ENCODE peak calls at places on chromosomes 6 and 20, in seven cellular contexts. N is cardiac fibroblast, A is Calu3, T is endothelial cell, P is brain microvascular endothelial cell, F is BJ, S is breast epithelium. B is an unnamed sample.

GRCh38 chr6:110549277-110549676 is 72.9 kb upstream of the SLC22A16 start:
- DNase-seq in F (no peak), N (no peak), T (no peak), A (no peak), P (no peak), S (no peak), B (no peak)

GRCh38 chr20:47400685-47401084 is 44.2 kb upstream of the ZMYND8 start:
- DNase-seq in A (no peak), F (no peak), P (no peak), N (no peak), T (no peak), S (no peak), B (no peak)

GRCh38 chr6:27864906-27865883 is 47.0 kb downstream of the OR2B2 start:
- DNase-seq in S (no peak), P (peak), T (peak), A (peak), N (peak), F (peak), B (peak)

GRCh38 chr6:56916849-56917551 is 37.9 kb upstream of the BEND6 start:
- DNase-seq in A (no peak), T (no peak), F (no peak), P (no peak), S (no peak), N (no peak), B (no peak)

GRCh38 chr20:63973636-63974401 is 4.1 kb upstream of the ZNF512B start:
- DNase-seq in S (peak), N (peak), A (peak), P (peak), T (peak), F (peak), B (peak)

GRCh38 chr6:151447237-151447636 is 4.7 kb downstream of the RMND1 start:
- DNase-seq in A (no peak), N (no peak), P (no peak), T (no peak), S (no peak), F (no peak), B (no peak)

GRCh38 chr6:26388441-26388840 is 5.5 kb downstream of the BTN2A2 start:
- DNase-seq in N (peak), S (no peak), A (no peak), P (peak), T (no peak), F (no peak), B (no peak)

GRCh38 chr6:133983099-133983939 is 30.3 kb downstream of the TBPL1 start:
- DNase-seq in A (no peak), T (no peak), P (peak), S (no peak), F (no peak), N (peak), B (no peak)

GRCh38 chr6:150755042-150755441 is 110.5 kb upstream of the MTHFD1L start:
- DNase-seq in S (no peak), N (no peak), F (no peak), P (no peak), T (no peak), A (no peak), B (no peak)

GRCh38 chr6:166905505-166906134 is 50.7 kb downstream of the RNASET2 start:
- DNase-seq in S (no peak), N (no peak), F (no peak), T (no peak), P (no peak), A (no peak), B (no peak)

GRCh38 chr20:19802492-19803158 is 44.6 kb downstream of the RIN2 start:
- DNase-seq in N (peak), A (peak), P (no peak), T (no peak), F (no peak), S (no peak), B (no peak)

GRCh38 chr6:137761072-137761471 is 106.0 kb upstream of the TNFAIP3 start:
- DNase-seq in S (no peak), P (no peak), N (no peak), A (no peak), F (no peak), T (no peak), B (no peak)

GRCh38 chr20:15818651-15819071 is 754.6 kb downstream of the KIF16B start:
- DNase-seq in T (no peak), P (no peak), A (peak), S (no peak), N (no peak), F (no peak), B (no peak)

GRCh38 chr6:3061501-3061941 is 6.8 kb upstream of the RIPK1 start:
- DNase-seq in T (no peak), S (no peak), N (peak), A (peak), P (peak), F (no peak), B (no peak)

GRCh38 chr20:40863337-40863919 is 165.2 kb upstream of the TOP1 start:
- DNase-seq in A (no peak), S (no peak), P (no peak), T (no peak), N (no peak), F (no peak), B (no peak)

GRCh38 chr6:44671333-44671732 is 283.8 kb downstream of the CDC5L start:
- DNase-seq in N (no peak), S (no peak), P (no peak), A (no peak), F (no peak), T (no peak), B (no peak)

GRCh38 chr6:35181933-35182612 is 31.7 kb upstream of the SCUBE3 start:
- DNase-seq in S (peak), N (peak), T (no peak), F (peak), A (peak), P (peak), B (no peak)

GRCh38 chr6:32442977-32443552 is 3.4 kb downstream of the HLA-DRA start:
- DNase-seq in T (no peak), F (no peak), P (no peak), N (no peak), S (no peak), A (no peak), B (no peak)

GRCh38 chr6:45420909-45421699 is 43.4 kb upstream of the SUPT3H start:
- DNase-seq in T (no peak), S (no peak), A (no peak), F (no peak), P (no peak), N (peak), B (no peak)

GRCh38 chr6:74785236-74785635 is 420.6 kb downstream of the COL12A1 start:
- DNase-seq in P (no peak), A (no peak), N (peak), S (no peak), F (no peak), T (no peak), B (no peak)

GRCh38 chr20:40960521-40960956 is 68.1 kb upstream of the TOP1 start:
- DNase-seq in F (no peak), S (no peak), T (no peak), N (no peak), A (no peak), P (no peak), B (no peak)

GRCh38 chr6:170279977-170280688 is 10.7 kb downstream of the DLL1 start:
- DNase-seq in F (no peak), N (peak), S (no peak), A (peak), P (no peak), T (no peak), B (peak)

GRCh38 chr6:26284537-26285142 is 80.4 kb upstream of the BTN3A2 start:
- DNase-seq in N (peak), F (no peak), A (peak), T (peak), P (peak), S (peak), B (peak)

GRCh38 chr6:20058912-20059311 is 153.4 kb downstream of the MBOAT1 start:
- DNase-seq in S (no peak), F (no peak), A (no peak), P (no peak), T (no peak), N (no peak), B (no peak)

GRCh38 chr6:28326371-28326948 is 9.5 kb downstream of the ZSCAN31 start:
- DNase-seq in T (no peak), S (no peak), A (no peak), P (no peak), F (no peak), N (no peak), B (no peak)

GRCh38 chr6:87971605-87972262 is 75.9 kb upstream of the SPACA1 start:
- DNase-seq in P (no peak), T (no peak), F (no peak), N (peak), S (no peak), A (no peak), B (no peak)

GRCh38 chr6:158131926-158132325 is 36.1 kb downstream of the SERAC1 start:
- DNase-seq in T (peak), F (no peak), A (peak), P (peak), S (no peak), N (peak), B (no peak)

GRCh38 chr6:33313105-33313708 is 671 bp downstream of the TAPBP start:
- DNase-seq in N (peak), T (peak), P (peak), A (peak), F (no peak), S (no peak), B (peak)

GRCh38 chr6:30121446-30122065 is 8.7 kb upstream of the TRIM31 start:
- DNase-seq in T (no peak), S (no peak), A (no peak), P (no peak), F (no peak), N (no peak), B (no peak)

GRCh38 chr6:128569737-128570438 is 49.5 kb upstream of the PTPRK start:
- DNase-seq in S (no peak), F (peak), P (peak), T (no peak), A (peak), N (peak), B (no peak)

DNA sequence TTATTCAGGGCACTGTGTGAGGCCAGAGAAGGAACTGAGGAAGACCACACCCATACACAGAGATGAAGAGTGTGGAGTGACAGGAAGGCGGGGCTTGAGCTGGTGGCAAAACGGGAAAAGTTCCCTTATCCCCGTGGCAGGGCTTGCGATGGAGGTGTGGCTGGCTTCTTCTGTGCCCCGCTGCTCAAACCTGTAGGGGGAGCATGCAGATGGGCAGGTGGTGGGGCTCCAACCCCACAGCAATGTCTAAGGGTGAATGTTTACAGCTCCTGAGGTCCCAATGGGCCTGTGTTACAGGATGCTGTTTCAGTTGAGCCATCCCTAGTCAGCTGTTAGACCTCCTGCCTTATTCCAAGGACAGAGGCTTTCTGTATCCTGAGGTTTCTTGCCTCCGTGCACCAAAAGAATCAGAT is 105.9 kb downstream of the LY86 start:
- DNase-seq in N (no peak), P (no peak), S (no peak), A (peak), T (no peak), F (no peak), B (no peak)
- TF ChIP-seq CTCF in N (no peak), P (peak), S (no peak), A (no peak), T (no peak), F (no peak), B (no peak)

GRCh38 chr20:3192226-3193015 is 12.1 kb downstream of the DDRGK1 start:
- DNase-seq in A (no peak), S (no peak), T (no peak), N (no peak), F (no peak), P (no peak), B (no peak)

GRCh38 chr20:3189561-3190131 is 14.8 kb downstream of the DDRGK1 start:
- DNase-seq in A (no peak), S (no peak), T (no peak), F (no peak), P (no peak), N (no peak), B (no peak)

GRCh38 chr20:3188823-3189413 is 15.6 kb downstream of the DDRGK1 start:
- DNase-seq in P (no peak), T (no peak), F (no peak), S (no peak), N (no peak), A (no peak), B (no peak)

GRCh38 chr20:3193806-3194616 is 10.5 kb downstream of the DDRGK1 start:
- DNase-seq in P (no peak), A (no peak), T (no peak), F (no peak), S (no peak), N (no peak), B (no peak)

DNA sequence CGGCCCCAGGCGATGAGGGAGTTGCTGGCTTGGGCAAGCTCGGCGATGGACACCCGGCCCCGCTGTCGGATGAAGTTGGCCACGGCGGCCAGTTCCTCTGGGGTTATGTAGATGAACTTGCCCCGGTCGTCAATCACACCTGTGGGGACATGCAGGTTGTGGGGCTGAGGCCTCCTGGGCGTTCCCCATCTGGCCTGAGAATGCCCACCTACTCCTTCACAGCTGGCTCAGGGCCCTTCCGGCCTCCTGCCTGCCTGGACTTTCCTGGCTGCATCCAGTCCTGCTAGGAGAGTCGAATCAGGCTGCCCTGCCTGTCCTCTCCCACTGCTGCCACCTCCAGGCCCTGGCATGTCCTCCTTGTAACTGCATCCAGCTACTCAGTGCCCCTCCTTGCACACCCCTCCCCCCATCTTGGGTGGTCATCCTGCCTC is 13.8 kb downstream of the DDRGK1 start:
- DNase-seq in F (no peak), A (no peak), S (no peak), N (no peak), P (no peak), T (no peak), B (no peak)
- TF ChIP-seq CTCF in F (no peak), A (no peak), S (no peak), N (no peak), P (no peak), T (no peak), B (no peak)

GRCh38 chr6:63635563-63636515 is at the start of gene PHF3:
- DNase-seq in T (peak), F (peak), S (peak), P (peak), A (peak), N (peak), B (peak)
- TF ChIP-seq CTCF in T (no peak), F (peak), S (peak), P (peak), A (no peak), N (peak), B (no peak)

DNA sequence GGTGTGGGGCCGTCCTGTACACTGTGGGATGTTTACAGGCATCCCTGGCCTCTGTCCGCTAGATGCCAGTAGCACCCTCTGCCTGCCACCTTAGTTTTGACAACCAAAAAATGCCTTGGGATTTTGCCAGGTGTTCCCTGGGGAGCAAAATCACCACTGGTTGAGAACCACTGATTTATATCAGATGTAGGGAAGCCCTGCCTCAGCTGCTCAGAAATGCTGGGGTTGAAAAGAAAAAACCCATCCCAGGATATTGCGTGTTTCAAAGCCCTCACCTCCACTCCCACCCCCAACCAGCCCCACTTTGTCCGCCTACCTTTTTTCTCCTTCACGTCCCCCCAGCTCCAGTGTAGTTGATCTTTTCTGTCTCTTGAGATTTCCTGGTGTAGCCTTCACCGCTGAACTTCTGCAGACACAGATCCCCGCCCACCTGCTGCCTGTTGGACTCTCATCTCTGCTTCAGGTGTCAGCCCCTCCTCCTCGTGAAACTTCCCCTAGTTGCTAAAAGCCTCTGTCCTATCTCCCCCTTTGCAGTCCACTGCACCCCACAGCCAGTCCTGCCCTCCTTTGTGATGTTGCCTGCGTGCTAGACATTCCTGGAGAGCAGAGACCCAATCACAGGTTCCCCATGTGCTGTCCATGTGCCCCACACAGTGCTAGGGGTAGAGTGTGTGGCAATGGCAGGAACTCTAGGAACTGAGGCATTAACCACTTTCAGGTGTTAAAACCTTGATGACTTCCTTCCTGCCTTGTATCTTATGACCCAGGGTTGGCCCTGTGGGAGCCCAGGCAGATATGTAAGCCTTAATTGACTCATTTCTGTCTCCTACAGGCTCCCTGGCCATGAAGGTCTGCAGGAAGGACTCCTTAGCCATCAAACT is 98.9 kb downstream of the TBC1D7 start:
- DNase-seq in F (no peak), A (peak), N (peak), T (no peak), P (peak), S (no peak), B (no peak)
- TF ChIP-seq CTCF in F (peak), A (peak), N (no peak), T (no peak), P (no peak), S (no peak), B (no peak)

GRCh38 chr6:152893187-152893586 is 89.7 kb downstream of the FBXO5 start:
- DNase-seq in S (no peak), T (no peak), A (no peak), F (no peak), P (no peak), N (no peak), B (no peak)
- TF ChIP-seq CTCF in S (no peak), T (no peak), A (no peak), F (no peak), P (no peak), N (no peak), B (no peak)